ENCODE peak calls at places on chromosome 15, in four cellular contexts. X is EH, L is GM19239, W is DND-41. C is an unnamed sample.

GRCh38 chr15:34837246-34838016 is 42.1 kb upstream of the ACTC1 start:
- DNase-seq in X (peak), L (no peak), W (no peak), C (no peak)

GRCh38 chr15:43153269-43153668 is 19.9 kb downstream of the TMEM62 start:
- DNase-seq in X (no peak), L (no peak), W (no peak), C (no peak)

GRCh38 chr15:43920815-43921214 is 94.0 kb downstream of the WDR76 start:
- DNase-seq in X (peak), L (no peak), W (no peak), C (no peak)

GRCh38 chr15:40190591-40190990 is 29.7 kb downstream of the BUB1B start:
- DNase-seq in X (peak), L (no peak), W (no peak), C (no peak)

GRCh38 chr15:25605171-25605570 is 166.3 kb upstream of the UBE3A start:
- DNase-seq in X (no peak), L (no peak), W (no peak), C (no peak)

GRCh38 chr15:101614001-101614585 is 38.1 kb downstream of the TM2D3 start:
- DNase-seq in X (no peak), L (no peak), W (no peak), C (no peak)

GRCh38 chr15:58486564-58486963 is 54.8 kb downstream of the LIPC start:
- DNase-seq in X (no peak), L (no peak), W (no peak), C (no peak)

GRCh38 chr15:40323953-40324937 is 753 bp downstream of the INAFM2 start:
- DNase-seq in X (peak), L (no peak), W (peak), C (peak)

GRCh38 chr15:94745371-94745770 is 514.0 kb downstream of the MCTP2 start:
- DNase-seq in X (no peak), L (no peak), W (no peak), C (no peak)

GRCh38 chr15:33145447-33145846 is 49.1 kb downstream of the FMN1 start:
- DNase-seq in X (peak), L (no peak), W (no peak), C (no peak)

GRCh38 chr15:76335129-76335850 is 1.3 kb upstream of the ISL2 start:
- DNase-seq in X (peak), L (peak), W (no peak), C (no peak)

GRCh38 chr15:26126070-26126469 is 262.9 kb upstream of the ATP10A start:
- DNase-seq in X (peak), L (no peak), W (no peak), C (no peak)

C was measured in type B pancreatic cell.